ENCODE peak calls at places on chromosomes 3 and 15, in six cellular contexts. J is activated effector memory CD4-positive, alpha-beta T cell treated with anti-CD3 and anti-CD28 coated beads, Interleukin-2, amount 50 U/mL, for 16 hours; P is mesenchymal stem cell; G is naive B cell; D is NCI-H1105; V is right cardiac atrium. C is an unnamed sample.

GRCh38 chr3:185825639-185826481 is 1.0 kb upstream of the IGF2BP2 start:
- DNase-seq in V (peak), J (peak), D (peak), G (peak), P (peak), C (no peak)

GRCh38 chr3:134081211-134081610 is 51.5 kb upstream of the SLCO2A1 start:
- DNase-seq in P (no peak), G (no peak), D (no peak), V (no peak), J (no peak), C (no peak)

GRCh38 chr3:169658311-169658931 is 5.1 kb downstream of the MECOM start:
- DNase-seq in V (peak), G (no peak), J (no peak), D (no peak), P (no peak), C (no peak)

GRCh38 chr3:172354931-172355499 is 93.2 kb downstream of the GHSR start:
- DNase-seq in P (no peak), G (no peak), V (no peak), J (no peak), D (no peak), C (no peak)

GRCh38 chr3:10529809-10530208 is 24.4 kb upstream of the ATP2B2 start:
- DNase-seq in G (no peak), P (no peak), V (no peak), J (no peak), D (no peak), C (no peak)

GRCh38 chr3:139187154-139187553 is 142.5 kb upstream of the PRR23C start:
- DNase-seq in V (no peak), G (no peak), P (no peak), D (peak), J (no peak), C (no peak)

GRCh38 chr15:33735637-33736247 is 232.6 kb upstream of the CHRM5 start:
- DNase-seq in G (no peak), D (peak), J (no peak), V (no peak), P (peak), C (no peak)

GRCh38 chr3:70989174-70989573 is 594.4 kb downstream of the FOXP1 start:
- DNase-seq in P (peak), G (no peak), V (no peak), D (no peak), J (no peak), C (no peak)

GRCh38 chr15:51516291-51516690 is 106.3 kb downstream of the DMXL2 start:
- DNase-seq in V (no peak), P (no peak), D (no peak), J (no peak), G (no peak), C (no peak)

GRCh38 chr3:152375546-152375945 is 106.8 kb downstream of the MBNL1 start:
- DNase-seq in G (no peak), P (no peak), J (no peak), V (no peak), D (no peak), C (no peak)

GRCh38 chr3:57960174-57960505 is 48.1 kb upstream of the FLNB start:
- DNase-seq in V (peak), P (no peak), D (no peak), J (no peak), G (no peak), C (no peak)

GRCh38 chr3:194306771-194307640 is 44.1 kb downstream of the CPN2 start:
- DNase-seq in V (no peak), P (no peak), J (peak), D (no peak), G (peak), C (no peak)

GRCh38 chr3:134846943-134847342 is 51.9 kb downstream of the EPHB1 start:
- DNase-seq in P (peak), J (no peak), V (no peak), G (no peak), D (no peak), C (no peak)

GRCh38 chr3:34276342-34276741 is 477.9 kb downstream of the PDCD6IP start:
- DNase-seq in J (no peak), G (no peak), D (no peak), V (no peak), P (no peak), C (no peak)

GRCh38 chr3:57079221-57079831 is 18.9 kb downstream of the SPATA12 start:
- DNase-seq in D (no peak), J (no peak), V (peak), P (peak), G (no peak), C (no peak)

GRCh38 chr3:112761062-112761638 is 85.5 kb downstream of the CD200R1L start:
- DNase-seq in V (no peak), P (no peak), D (no peak), J (no peak), G (no peak), C (no peak)

GRCh38 chr3:132662212-132662611 is 2.1 kb downstream of the UBA5 start:
- DNase-seq in D (no peak), V (no peak), G (no peak), P (no peak), J (no peak), C (no peak)